ENCODE peak calls at places on chromosomes 11 and 22, in ten cellular contexts. L is left lobe of liver; K is foreskin keratinocyte; U is stimulated activated naive CD8-positive, alpha-beta T cell treated with anti-CD3 and anti-CD28 coated beads, Interleukin-15, Interleukin-2, amounts not matched to agents 100 U/mL and 50 U/mL, for 24 hours; P is heart left ventricle; S is CD8-positive, alpha-beta T cell; Y is Right ventricle myocardium superior; I is PC-3; G is activated CD8-positive, alpha-beta memory T cell treated with anti-CD3 and anti-CD28 coated beads, Interleukin-2, amount 10 ng/mL, durations not matched to agents 7 days and 5 days; A is activated CD4-positive, alpha-beta T cell treated with anti-CD3 and anti-CD28 coated beads for 36 hours. F is an unnamed sample.

GRCh38 chr11:9662273-9662672 is 1.6 kb upstream of the SWAP70 start:
- ATAC-seq in L (no peak), K (no peak), P (no peak), S (no peak), Y (peak; percentile 14), I (no peak), U (no peak), G (no peak), A (no peak), F (no peak)

GRCh38 chr11:11701070-11701469 is 79.3 kb upstream of the GALNT18 start:
- ATAC-seq in Y (peak; percentile 92), P (peak; percentile 91), G (no peak), S (no peak), K (peak; percentile 77), I (peak; percentile 67), A (no peak), U (no peak), L (no peak), F (no peak)

GRCh38 chr11:71356904-71357303 is 91.3 kb downstream of the DHCR7 start:
- ATAC-seq in U (no peak), L (no peak), K (no peak), P (no peak), G (no peak), I (no peak), A (no peak), Y (no peak), S (no peak), F (no peak)

GRCh38 chr22:22362311-22362710 is 117.7 kb downstream of the VPREB1 start:
- ATAC-seq in P (no peak), K (no peak), S (no peak), A (no peak), U (no peak), L (no peak), I (no peak), Y (no peak), G (no peak), F (no peak)

GRCh38 chr11:9962722-9963121 is 298.8 kb downstream of the SWAP70 start:
- ATAC-seq in U (no peak), I (no peak), S (no peak), A (no peak), Y (no peak), K (no peak), G (no peak), L (no peak), P (no peak), F (no peak)

GRCh38 chr11:32288276-32288675 is 147.1 kb downstream of the WT1 start:
- ATAC-seq in L (no peak), K (no peak), G (no peak), I (no peak), Y (no peak), A (no peak), S (no peak), U (no peak), P (no peak), F (no peak)

GRCh38 chr11:98621767-98622166 is 399.0 kb upstream of the CNTN5 start:
- ATAC-seq in K (no peak), U (no peak), G (no peak), I (no peak), L (no peak), A (no peak), P (no peak), Y (no peak), S (no peak), F (no peak)

GRCh38 chr11:113417428-113417827 is 29.8 kb downstream of the ANKK1 start:
- ATAC-seq in A (no peak), S (no peak), I (no peak), K (no peak), P (no peak), U (no peak), G (peak; percentile 49), L (no peak), Y (no peak), F (peak; percentile 33)

GRCh38 chr22:47801541-47802245 is 1039.2 kb downstream of the TBC1D22A start:
- ATAC-seq in P (no peak), L (no peak), I (no peak), K (no peak), Y (no peak), A (no peak), U (no peak), S (no peak), G (no peak), F (no peak)

GRCh38 chr11:126857860-126858808 is 142.4 kb downstream of the KIRREL3 start:
- ATAC-seq in G (no peak), Y (no peak), I (no peak), U (no peak), K (peak; percentile 46), A (no peak), P (no peak), S (no peak), L (no peak), F (no peak)

GRCh38 chr11:116930177-116930576 is 92.8 kb upstream of the APOA1 start:
- ATAC-seq in I (no peak), L (peak; percentile 42), G (peak; percentile 53), A (peak; percentile 14), P (no peak), S (peak; percentile 13), Y (peak; percentile 49), U (peak; percentile 20), K (no peak), F (peak; percentile 9)

GRCh38 chr11:76759092-76759491 is 24.1 kb upstream of the TSKU start:
- ATAC-seq in U (no peak), L (no peak), A (no peak), G (no peak), Y (no peak), S (no peak), I (no peak), P (no peak), K (no peak), F (no peak)

GRCh38 chr11:8083088-8083395 is 2.0 kb downstream of the TUB start:
- ATAC-seq in I (no peak), Y (no peak), G (no peak), U (no peak), K (no peak), S (no peak), A (no peak), P (no peak), L (no peak), F (no peak)

GRCh38 chr11:111729441-111729840 is 36.7 kb downstream of the PPP2R1B start:
- ATAC-seq in A (no peak), I (no peak), G (no peak), L (no peak), S (no peak), U (no peak), P (no peak), K (no peak), Y (no peak), F (no peak)

GRCh38 chr22:41417622-41418390 is 28.8 kb downstream of the TOB2 start:
- ATAC-seq in S (no peak), A (no peak), L (peak; percentile 57), P (peak; percentile 88), Y (peak; percentile 66), K (no peak), U (no peak), I (no peak), G (no peak), F (no peak)

F was measured in activated CD4-positive, CD25-positive, alpha-beta regulatory T cell treated with anti-CD3 and anti-CD28 coated beads, Interleukin-2, amount 50 U/mL, for 24 hours.